ENCODE peak calls at places on chromosomes 12 and 14, in six cellular contexts. R is stimulated activated CD4-positive, alpha-beta T cell treated with anti-CD3 and anti-CD28 coated beads, Interleukin-12 subunit alpha, Interleukin-12 subunit beta, amount 100 ng/mL, for 4 hours; Y is NCI-H1092 treated with DMSO at 0.1 percent for 48 hours; H is stromal cell of bone marrow; Z is activated CD4-positive, alpha-beta T cell treated with anti-CD3 and anti-CD28 coated beads, Interleukin-2, amount 10 ng/mL, durations not matched to agents 7 days and 5 days; T is fibroblast of pulmonary artery. V is an unnamed sample.

GRCh38 chr12:31868980-31869379 is 90.2 kb upstream of the RESF1 start:
- DNase-seq in R (no peak), Y (peak), H (no peak), Z (no peak), T (peak), V (no peak)

GRCh38 chr14:94536836-94537235 is 24.4 kb upstream of the SERPINA4 start:
- DNase-seq in R (no peak), Y (no peak), H (no peak), Z (no peak), T (peak), V (peak)

GRCh38 chr12:82475211-82475610 is 116.9 kb downstream of the METTL25 start:
- DNase-seq in R (no peak), Y (no peak), H (no peak), Z (no peak), T (no peak), V (no peak)

GRCh38 chr12:69501154-69501895 is 31.1 kb downstream of the FRS2 start:
- DNase-seq in R (no peak), Y (no peak), H (no peak), Z (no peak), T (peak), V (peak)

GRCh38 chr14:65750906-65751305 is 338.4 kb downstream of the FUT8 start:
- DNase-seq in R (no peak), Y (peak), H (no peak), Z (no peak), T (no peak), V (no peak)

GRCh38 chr12:122646568-122647220 is 56.5 kb downstream of the HCAR2 start:
- DNase-seq in R (peak), Y (no peak), H (no peak), Z (peak), T (peak), V (peak)

GRCh38 chr12:104520242-104520900 is 63.6 kb downstream of the CHST11 start:
- DNase-seq in R (no peak), Y (peak), H (no peak), Z (no peak), T (peak), V (no peak)

GRCh38 chr12:71431991-71432390 is 7.6 kb upstream of the LGR5 start:
- DNase-seq in R (no peak), Y (no peak), H (no peak), Z (no peak), T (no peak), V (peak)

GRCh38 chr12:3130053-3130805 is 53.0 kb downstream of the TSPAN9 start:
- DNase-seq in R (no peak), Y (peak), H (no peak), Z (no peak), T (no peak), V (no peak)

GRCh38 chr14:68506645-68507405 is 286.0 kb downstream of the ZFP36L1 start:
- DNase-seq in R (peak), Y (no peak), H (no peak), Z (peak), T (no peak), V (peak)

V was measured in PC-3.